ENCODE peak calls at places on chromosomes 11 and 22, in six cellular contexts. One of them, this sample, is unnamed.

GRCh38 chr11:86559311-86559945 is 113.0 kb downstream of the ME3 start:
- DNase-seq in upper lobe of right lung: no peak
- DNase-seq in RWPE2: no peak
- DNase-seq in mammary epithelial cell: peak
- DNase-seq in ovary: peak
- DNase-seq in dorsolateral prefrontal cortex: no peak
- DNase-seq in this sample: peak

GRCh38 chr11:35943761-35944502 is at the start of gene LDLRAD3:
- DNase-seq in dorsolateral prefrontal cortex: peak
- DNase-seq in RWPE2: peak
- DNase-seq in ovary: peak
- DNase-seq in mammary epithelial cell: peak
- DNase-seq in upper lobe of right lung: peak
- DNase-seq in this sample: peak

GRCh38 chr11:122634507-122634906 is 21.0 kb upstream of the UBASH3B start:
- DNase-seq in ovary: no peak
- DNase-seq in dorsolateral prefrontal cortex: no peak
- DNase-seq in RWPE2: no peak
- DNase-seq in upper lobe of right lung: no peak
- DNase-seq in mammary epithelial cell: no peak
- DNase-seq in this sample: no peak

GRCh38 chr11:129722529-129722928 is 93.1 kb upstream of the TMEM45B start:
- DNase-seq in dorsolateral prefrontal cortex: no peak
- DNase-seq in RWPE2: no peak
- DNase-seq in ovary: no peak
- DNase-seq in upper lobe of right lung: no peak
- DNase-seq in mammary epithelial cell: no peak
- DNase-seq in this sample: no peak

GRCh38 chr22:22111267-22111751 is 128.7 kb upstream of the TOP3B start:
- DNase-seq in mammary epithelial cell: peak
- DNase-seq in RWPE2: peak
- DNase-seq in upper lobe of right lung: no peak
- DNase-seq in dorsolateral prefrontal cortex: no peak
- DNase-seq in ovary: no peak
- DNase-seq in this sample: peak

GRCh38 chr11:115522302-115522701 is 18.1 kb upstream of the CADM1 start:
- DNase-seq in RWPE2: no peak
- DNase-seq in upper lobe of right lung: no peak
- DNase-seq in mammary epithelial cell: no peak
- DNase-seq in dorsolateral prefrontal cortex: no peak
- DNase-seq in ovary: no peak
- DNase-seq in this sample: no peak

GRCh38 chr22:46040471-46041465 is 63.8 kb upstream of the WNT7B start:
- DNase-seq in upper lobe of right lung: peak
- DNase-seq in ovary: peak
- DNase-seq in RWPE2: no peak
- DNase-seq in dorsolateral prefrontal cortex: peak
- DNase-seq in mammary epithelial cell: no peak
- DNase-seq in this sample: no peak

GRCh38 chr11:85526564-85526963 is 100.6 kb downstream of the DLG2 start:
- DNase-seq in RWPE2: no peak
- DNase-seq in upper lobe of right lung: no peak
- DNase-seq in dorsolateral prefrontal cortex: no peak
- DNase-seq in mammary epithelial cell: no peak
- DNase-seq in ovary: no peak
- DNase-seq in this sample: no peak

GRCh38 chr22:45977003-45977395 is at the start of gene WNT7B:
- DNase-seq in mammary epithelial cell: peak
- DNase-seq in dorsolateral prefrontal cortex: no peak
- DNase-seq in upper lobe of right lung: peak
- DNase-seq in ovary: no peak
- DNase-seq in RWPE2: peak
- DNase-seq in this sample: peak

GRCh38 chr22:35349704-35350538 is 31.0 kb upstream of the HMOX1 start:
- DNase-seq in upper lobe of right lung: peak
- DNase-seq in dorsolateral prefrontal cortex: no peak
- DNase-seq in mammary epithelial cell: no peak
- DNase-seq in RWPE2: no peak
- DNase-seq in ovary: peak
- DNase-seq in this sample: no peak

GRCh38 chr11:45964911-45965389 is 42.5 kb downstream of the LARGE2 start:
- DNase-seq in dorsolateral prefrontal cortex: peak
- DNase-seq in ovary: peak
- DNase-seq in RWPE2: no peak
- DNase-seq in mammary epithelial cell: peak
- DNase-seq in upper lobe of right lung: no peak
- DNase-seq in this sample: peak

GRCh38 chr11:81135570-81135969 is 1598.1 kb downstream of the FAM181B start:
- DNase-seq in RWPE2: no peak
- DNase-seq in ovary: no peak
- DNase-seq in dorsolateral prefrontal cortex: no peak
- DNase-seq in upper lobe of right lung: no peak
- DNase-seq in mammary epithelial cell: no peak
- DNase-seq in this sample: no peak

GRCh38 chr11:69278091-69278867 is 15.7 kb upstream of the MYEOV start:
- DNase-seq in upper lobe of right lung: peak
- DNase-seq in mammary epithelial cell: no peak
- DNase-seq in RWPE2: no peak
- DNase-seq in dorsolateral prefrontal cortex: no peak
- DNase-seq in ovary: no peak
- DNase-seq in this sample: peak

GRCh38 chr11:66006891-66007176 is 4.5 kb downstream of the BANF1 start:
- DNase-seq in mammary epithelial cell: no peak
- DNase-seq in RWPE2: no peak
- DNase-seq in ovary: no peak
- DNase-seq in dorsolateral prefrontal cortex: no peak
- DNase-seq in upper lobe of right lung: no peak
- DNase-seq in this sample: no peak

GRCh38 chr11:2565447-2566222 is 120.8 kb downstream of the KCNQ1 start:
- DNase-seq in RWPE2: no peak
- DNase-seq in ovary: no peak
- DNase-seq in mammary epithelial cell: no peak
- DNase-seq in upper lobe of right lung: peak
- DNase-seq in dorsolateral prefrontal cortex: peak
- DNase-seq in this sample: no peak

GRCh38 chr11:126115820-126116319 is 53.2 kb upstream of the CDON start:
- DNase-seq in RWPE2: no peak
- DNase-seq in dorsolateral prefrontal cortex: no peak
- DNase-seq in mammary epithelial cell: no peak
- DNase-seq in ovary: no peak
- DNase-seq in upper lobe of right lung: peak
- DNase-seq in this sample: no peak

GRCh38 chr11:64449381-64450167 is 90.6 kb downstream of the RPS6KA4 start:
- DNase-seq in upper lobe of right lung: peak
- DNase-seq in ovary: peak
- DNase-seq in mammary epithelial cell: peak
- DNase-seq in dorsolateral prefrontal cortex: peak
- DNase-seq in RWPE2: no peak
- DNase-seq in this sample: peak

GRCh38 chr11:95788921-95789505 is 569 bp downstream of the FAM76B start:
- DNase-seq in ovary: no peak
- DNase-seq in dorsolateral prefrontal cortex: peak
- DNase-seq in RWPE2: peak
- DNase-seq in mammary epithelial cell: peak
- DNase-seq in upper lobe of right lung: no peak
- DNase-seq in this sample: peak

GRCh38 chr22:22001664-22002525 is 19.3 kb upstream of the TOP3B start:
- DNase-seq in RWPE2: no peak
- DNase-seq in dorsolateral prefrontal cortex: no peak
- DNase-seq in upper lobe of right lung: no peak
- DNase-seq in ovary: no peak
- DNase-seq in mammary epithelial cell: no peak
- DNase-seq in this sample: no peak

GRCh38 chr11:126233391-126233790 is 21.8 kb downstream of the FAM118B start:
- DNase-seq in mammary epithelial cell: peak
- DNase-seq in RWPE2: no peak
- DNase-seq in ovary: no peak
- DNase-seq in upper lobe of right lung: no peak
- DNase-seq in dorsolateral prefrontal cortex: no peak
- DNase-seq in this sample: no peak

GRCh38 chr11:32435511-32435946 is at the start of gene WT1:
- DNase-seq in mammary epithelial cell: no peak
- DNase-seq in ovary: peak
- DNase-seq in upper lobe of right lung: no peak
- DNase-seq in RWPE2: no peak
- DNase-seq in dorsolateral prefrontal cortex: no peak
- DNase-seq in this sample: no peak

GRCh38 chr11:35980646-35981402 is 37.0 kb downstream of the LDLRAD3 start:
- DNase-seq in ovary: no peak
- DNase-seq in dorsolateral prefrontal cortex: no peak
- DNase-seq in mammary epithelial cell: no peak
- DNase-seq in upper lobe of right lung: no peak
- DNase-seq in RWPE2: no peak
- DNase-seq in this sample: no peak

GRCh38 chr11:119745112-119745511 is 16.1 kb upstream of the NECTIN1 start:
- DNase-seq in ovary: no peak
- DNase-seq in dorsolateral prefrontal cortex: no peak
- DNase-seq in upper lobe of right lung: peak
- DNase-seq in RWPE2: no peak
- DNase-seq in mammary epithelial cell: no peak
- DNase-seq in this sample: no peak

GRCh38 chr11:83612891-83613766 is 327.0 kb upstream of the CCDC90B start:
- DNase-seq in mammary epithelial cell: no peak
- DNase-seq in ovary: no peak
- DNase-seq in upper lobe of right lung: no peak
- DNase-seq in RWPE2: no peak
- DNase-seq in dorsolateral prefrontal cortex: no peak
- DNase-seq in this sample: no peak

DNA sequence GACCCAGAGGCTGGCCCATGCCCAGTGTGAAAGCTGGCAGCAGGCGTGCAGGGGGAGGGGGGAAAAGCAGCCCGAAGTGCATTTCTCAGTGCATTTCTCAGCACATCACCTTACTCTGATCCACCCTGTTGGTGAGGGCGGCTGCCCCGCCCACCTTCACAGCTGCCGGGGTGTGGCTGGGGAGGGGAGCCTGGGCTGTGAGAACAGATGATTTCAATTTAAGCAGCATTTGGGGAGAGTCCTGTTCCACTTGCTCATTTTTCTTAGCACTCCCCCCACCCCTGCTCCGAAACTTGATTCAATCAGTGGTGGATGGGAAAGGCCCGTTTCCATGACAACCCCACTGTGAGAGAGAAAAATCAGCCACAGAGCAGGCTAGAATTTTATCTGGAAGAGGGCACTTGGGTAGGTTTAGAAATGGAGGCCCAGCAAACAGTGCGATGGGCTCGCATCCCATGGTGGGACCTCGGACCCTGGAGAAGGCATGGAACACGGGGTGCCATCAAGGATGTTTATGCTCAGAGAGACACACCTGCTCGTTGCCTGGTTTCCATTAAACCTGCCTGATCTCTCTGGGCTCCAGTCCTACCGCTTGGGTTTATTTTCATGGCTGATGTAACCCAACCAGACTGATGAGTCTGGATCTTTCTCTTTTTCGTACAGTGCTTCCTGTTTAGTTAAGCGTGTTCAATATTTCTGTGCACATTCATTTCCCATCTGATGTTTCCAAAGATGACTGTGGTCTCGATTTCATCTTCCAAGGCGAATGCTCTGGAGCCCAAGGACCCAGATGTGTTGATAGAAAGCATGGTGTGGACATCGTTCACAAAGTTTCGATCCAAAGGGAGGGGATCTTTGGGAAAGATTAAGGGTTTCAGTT is 84.5 kb downstream of the SNX19 start:
- DNase-seq in upper lobe of right lung: no peak
- DNase-seq in ovary: no peak
- DNase-seq in dorsolateral prefrontal cortex: peak
- DNase-seq in mammary epithelial cell: no peak
- DNase-seq in RWPE2: no peak
- DNase-seq in this sample: peak
- H3K27ac ChIP-seq in upper lobe of right lung: no peak
- H3K27ac ChIP-seq in ovary: no peak
- H3K27ac ChIP-seq in dorsolateral prefrontal cortex: no peak
- H3K27ac ChIP-seq in mammary epithelial cell: no peak
- H3K27ac ChIP-seq in RWPE2: no peak
- H3K27ac ChIP-seq in this sample: no peak

GRCh38 chr11:79259800-79260199 is 181.0 kb downstream of the TENM4 start:
- DNase-seq in RWPE2: no peak
- DNase-seq in dorsolateral prefrontal cortex: no peak
- DNase-seq in mammary epithelial cell: no peak
- DNase-seq in ovary: no peak
- DNase-seq in upper lobe of right lung: no peak
- DNase-seq in this sample: no peak
- TF ChIP-seq CTCF in RWPE2: peak
- TF ChIP-seq CTCF in dorsolateral prefrontal cortex: no peak
- TF ChIP-seq CTCF in mammary epithelial cell: peak
- TF ChIP-seq CTCF in ovary: no peak
- TF ChIP-seq CTCF in upper lobe of right lung: no peak
- TF ChIP-seq CTCF in this sample: no peak

DNA sequence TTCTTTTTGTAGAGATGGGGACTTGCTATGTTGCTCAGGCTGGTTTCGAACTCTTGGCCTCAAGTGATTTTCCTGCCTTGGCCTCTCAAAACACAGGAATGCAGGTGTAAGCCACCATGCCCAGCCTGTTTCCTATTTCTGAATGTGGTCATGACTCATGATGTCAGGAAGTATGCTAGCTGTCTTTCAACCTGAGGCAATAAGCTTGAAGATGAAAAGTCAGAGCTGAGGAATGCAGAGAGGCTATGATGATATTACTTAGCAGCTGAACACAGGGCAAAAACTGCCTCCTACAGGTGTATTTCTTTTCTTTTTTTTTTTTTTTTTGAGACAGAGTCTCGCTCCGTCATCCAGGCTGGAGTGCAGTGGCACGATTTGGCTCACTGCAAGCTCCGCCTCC is 9.0 kb upstream of the NUCB2 start:
- DNase-seq in upper lobe of right lung: no peak
- DNase-seq in RWPE2: peak
- DNase-seq in ovary: no peak
- DNase-seq in mammary epithelial cell: peak
- DNase-seq in dorsolateral prefrontal cortex: no peak
- DNase-seq in this sample: peak
- H3K27ac ChIP-seq in upper lobe of right lung: no peak
- H3K27ac ChIP-seq in RWPE2: peak
- H3K27ac ChIP-seq in ovary: no peak
- H3K27ac ChIP-seq in mammary epithelial cell: no peak
- H3K27ac ChIP-seq in dorsolateral prefrontal cortex: no peak
- H3K27ac ChIP-seq in this sample: peak

GRCh38 chr11:61769169-61769920 is 16.9 kb downstream of the MYRF start:
- DNase-seq in dorsolateral prefrontal cortex: no peak
- DNase-seq in RWPE2: no peak
- DNase-seq in mammary epithelial cell: no peak
- DNase-seq in upper lobe of right lung: peak
- DNase-seq in ovary: peak
- DNase-seq in this sample: no peak
- TF ChIP-seq CTCF in dorsolateral prefrontal cortex: no peak
- TF ChIP-seq CTCF in RWPE2: no peak
- TF ChIP-seq CTCF in mammary epithelial cell: no peak
- TF ChIP-seq CTCF in upper lobe of right lung: peak
- TF ChIP-seq CTCF in ovary: no peak
- TF ChIP-seq CTCF in this sample: no peak